ENCODE peak calls at places on chromosomes 7 and 10, in ten cellular contexts. O is thyroid gland; E is left cardiac atrium; X is astrocyte; Z is nucleus accumbens; I is ELR; U is RWPE1; T is A172; G is activated CD4-positive, CD25-positive, alpha-beta regulatory T cell; C is cardiac muscle cell. N is an unnamed sample.

GRCh38 chr7:13903997-13904396 is 85.5 kb downstream of the ETV1 start:
- DNase-seq in O (no peak), E (no peak), X (peak), Z (no peak), I (no peak), U (no peak), T (no peak), G (no peak), C (no peak), N (no peak)

GRCh38 chr10:24701447-24701846 is 22.2 kb downstream of the ARHGAP21 start:
- DNase-seq in O (no peak), E (no peak), X (no peak), Z (no peak), I (peak), U (no peak), T (no peak), G (no peak), C (no peak), N (no peak)

GRCh38 chr7:90178592-90179279 is 24.5 kb downstream of the STEAP1 start:
- DNase-seq in O (no peak), E (no peak), X (peak), Z (no peak), I (peak), U (peak), T (peak), G (no peak), C (no peak), N (no peak)

GRCh38 chr10:46541735-46542566 is 14.5 kb downstream of the GPRIN2 start:
- DNase-seq in O (peak), E (peak), X (no peak), Z (no peak), I (no peak), U (no peak), T (no peak), G (no peak), C (no peak), N (peak)

GRCh38 chr7:128454808-128455555 is 696 bp upstream of the HILPDA start:
- DNase-seq in O (no peak), E (no peak), X (peak), Z (no peak), I (peak), U (peak), T (no peak), G (no peak), C (peak), N (no peak)

GRCh38 chr10:99331207-99331803 is 2.1 kb downstream of the CNNM1 start:
- DNase-seq in O (no peak), E (no peak), X (no peak), Z (no peak), I (peak), U (peak), T (no peak), G (no peak), C (peak), N (peak)

GRCh38 chr10:101671453-101671852 is 23.5 kb downstream of the FBXW4 start:
- DNase-seq in O (no peak), E (no peak), X (no peak), Z (no peak), I (no peak), U (no peak), T (no peak), G (no peak), C (no peak), N (no peak)

GRCh38 chr10:113297226-113297625 is 255.6 kb upstream of the HABP2 start:
- DNase-seq in O (no peak), E (no peak), X (peak), Z (no peak), I (peak), U (no peak), T (peak), G (no peak), C (no peak), N (no peak)

GRCh38 chr7:6419310-6419773 is 28.4 kb downstream of the DAGLB start:
- DNase-seq in O (no peak), E (no peak), X (peak), Z (no peak), I (no peak), U (no peak), T (peak), G (no peak), C (no peak), N (no peak)

GRCh38 chr10:131677671-131678070 is 223.1 kb upstream of the PPP2R2D start:
- DNase-seq in O (no peak), E (no peak), X (no peak), Z (no peak), I (no peak), U (no peak), T (no peak), G (no peak), C (no peak), N (no peak)

GRCh38 chr10:29737209-29737565 is 102.4 kb upstream of the SVIL start:
- DNase-seq in O (no peak), E (no peak), X (no peak), Z (no peak), I (no peak), U (no peak), T (no peak), G (no peak), C (no peak), N (no peak)

GRCh38 chr7:74059681-74060588 is 23.7 kb upstream of the LIMK1 start:
- DNase-seq in O (peak), E (no peak), X (no peak), Z (no peak), I (no peak), U (peak), T (no peak), G (no peak), C (no peak), N (peak)

GRCh38 chr10:73426318-73426717 is 7.0 kb downstream of the MSS51 start:
- DNase-seq in O (no peak), E (no peak), X (no peak), Z (no peak), I (no peak), U (no peak), T (no peak), G (no peak), C (no peak), N (no peak)

GRCh38 chr7:3042861-3043489 is 692 bp downstream of the CARD11 start:
- DNase-seq in O (no peak), E (no peak), X (no peak), Z (no peak), I (no peak), U (peak), T (peak), G (peak), C (no peak), N (no peak)

GRCh38 chr10:105855791-105856190 is 1214.7 kb downstream of the SORCS3 start:
- DNase-seq in O (peak), E (no peak), X (no peak), Z (no peak), I (no peak), U (no peak), T (no peak), G (no peak), C (no peak), N (no peak)

GRCh38 chr7:24821045-24821853 is 64.0 kb upstream of the GSDME start:
- DNase-seq in O (peak), E (peak), X (peak), Z (no peak), I (peak), U (peak), T (peak), G (peak), C (no peak), N (peak)

N was measured in NCI-H82.